ENCODE peak calls at places on chromosomes 7 and 10, in five cellular contexts. R is retinal pigment epithelial cell, C is body of pancreas, T is GM12865, W is dorsolateral prefrontal cortex. N is an unnamed sample.

GRCh38 chr7:98493379-98493778 is 92.5 kb upstream of the BAIAP2L1 start:
- DNase-seq in R (no peak), C (no peak), T (no peak), W (no peak), N (no peak)

GRCh38 chr10:95447733-95448132 is 113.4 kb downstream of the SORBS1 start:
- DNase-seq in C (peak), T (no peak), W (no peak), R (no peak), N (no peak)

GRCh38 chr10:114618722-114619121 is 39.4 kb downstream of the ABLIM1 start:
- DNase-seq in W (no peak), R (no peak), T (no peak), C (no peak), N (no peak)

GRCh38 chr10:72337039-72337629 is 17.6 kb downstream of the DNAJB12 start:
- DNase-seq in R (no peak), C (peak), T (peak), W (peak), N (no peak)

GRCh38 chr7:28179081-28180030 is 1.2 kb downstream of the JAZF1 start:
- DNase-seq in T (peak), R (no peak), C (peak), W (peak), N (no peak)

GRCh38 chr10:25016349-25017246 is at the start of gene THNSL1:
- DNase-seq in T (peak), C (peak), W (peak), R (peak), N (peak)

GRCh38 chr7:55192718-55193117 is 172.4 kb upstream of the LANCL2 start:
- DNase-seq in W (no peak), R (peak), T (no peak), C (no peak), N (no peak)

GRCh38 chr10:1706711-1707110 is 30.6 kb downstream of the ADARB2 start:
- DNase-seq in T (peak), R (no peak), W (no peak), C (no peak), N (no peak)

GRCh38 chr10:124706876-124707516 is 37.2 kb downstream of the FAM53B start:
- DNase-seq in C (no peak), W (no peak), T (no peak), R (no peak), N (no peak)

GRCh38 chr10:117226813-117227451 is 14.0 kb upstream of the SLC18A2 start:
- DNase-seq in W (no peak), T (peak), C (peak), R (no peak), N (no peak)

GRCh38 chr7:7221602-7222038 is 39.3 kb downstream of the C1GALT1 start:
- DNase-seq in T (no peak), R (no peak), W (no peak), C (no peak), N (peak)

GRCh38 chr7:22853674-22854157 is 31.1 kb upstream of the TOMM7 start:
- DNase-seq in T (peak), R (no peak), W (no peak), C (peak), N (no peak)

GRCh38 chr7:84372155-84372621 is 177.6 kb upstream of the SEMA3A start:
- DNase-seq in W (no peak), C (no peak), T (no peak), R (peak), N (peak)

GRCh38 chr10:10233256-10233655 is 784.4 kb upstream of the CELF2 start:
- DNase-seq in W (no peak), T (no peak), R (no peak), C (no peak), N (no peak)

GRCh38 chr7:23299770-23300300 is 696 bp downstream of the MALSU1 start:
- DNase-seq in T (no peak), R (peak), W (no peak), C (no peak), N (no peak)

GRCh38 chr10:133379801-133380666 is 972 bp downstream of the PAOX start:
- DNase-seq in T (no peak), R (no peak), W (no peak), C (no peak), N (no peak)

GRCh38 chr10:8088504-8088903 is 34.0 kb downstream of the GATA3 start:
- DNase-seq in C (no peak), R (no peak), T (peak), W (no peak), N (no peak)

GRCh38 chr10:109919224-109919623 is 4.1 kb downstream of the XPNPEP1 start:
- DNase-seq in R (no peak), T (peak), C (no peak), W (no peak), N (no peak)

GRCh38 chr7:141915565-141915964 is 634 bp upstream of the OR9A4 start:
- DNase-seq in W (no peak), R (no peak), T (no peak), C (peak), N (no peak)

GRCh38 chr7:34596887-34597286 is 61.1 kb upstream of the NPSR1 start:
- DNase-seq in W (no peak), R (no peak), T (no peak), C (no peak), N (no peak)

GRCh38 chr7:20217193-20217948 is at the start of gene MACC1:
- DNase-seq in C (peak), R (no peak), W (no peak), T (peak), N (no peak)

GRCh38 chr7:157548691-157549265 is 212.0 kb downstream of the DNAJB6 start:
- DNase-seq in C (no peak), R (no peak), W (no peak), T (no peak), N (no peak)

GRCh38 chr7:28155964-28156363 is 24.6 kb downstream of the JAZF1 start:
- DNase-seq in W (no peak), R (no peak), C (peak), T (no peak), N (peak)

GRCh38 chr10:75542902-75543301 is 111.5 kb downstream of the LRMDA start:
- DNase-seq in C (peak), R (no peak), W (no peak), T (no peak), N (no peak)

GRCh38 chr10:89022734-89023133 is 32.1 kb downstream of the FAS start:
- DNase-seq in R (peak), W (no peak), T (no peak), C (no peak), N (no peak)

GRCh38 chr7:14286036-14286435 is 296.6 kb upstream of the ETV1 start:
- DNase-seq in C (no peak), W (no peak), T (no peak), R (no peak), N (no peak)

GRCh38 chr10:80161321-80162084 is 29.0 kb downstream of the PLAC9 start:
- DNase-seq in R (no peak), T (no peak), W (peak), C (no peak), N (no peak)

GRCh38 chr10:72013202-72013945 is 49.2 kb downstream of the CHST3 start:
- DNase-seq in W (peak), C (peak), T (no peak), R (no peak), N (no peak)

DNA sequence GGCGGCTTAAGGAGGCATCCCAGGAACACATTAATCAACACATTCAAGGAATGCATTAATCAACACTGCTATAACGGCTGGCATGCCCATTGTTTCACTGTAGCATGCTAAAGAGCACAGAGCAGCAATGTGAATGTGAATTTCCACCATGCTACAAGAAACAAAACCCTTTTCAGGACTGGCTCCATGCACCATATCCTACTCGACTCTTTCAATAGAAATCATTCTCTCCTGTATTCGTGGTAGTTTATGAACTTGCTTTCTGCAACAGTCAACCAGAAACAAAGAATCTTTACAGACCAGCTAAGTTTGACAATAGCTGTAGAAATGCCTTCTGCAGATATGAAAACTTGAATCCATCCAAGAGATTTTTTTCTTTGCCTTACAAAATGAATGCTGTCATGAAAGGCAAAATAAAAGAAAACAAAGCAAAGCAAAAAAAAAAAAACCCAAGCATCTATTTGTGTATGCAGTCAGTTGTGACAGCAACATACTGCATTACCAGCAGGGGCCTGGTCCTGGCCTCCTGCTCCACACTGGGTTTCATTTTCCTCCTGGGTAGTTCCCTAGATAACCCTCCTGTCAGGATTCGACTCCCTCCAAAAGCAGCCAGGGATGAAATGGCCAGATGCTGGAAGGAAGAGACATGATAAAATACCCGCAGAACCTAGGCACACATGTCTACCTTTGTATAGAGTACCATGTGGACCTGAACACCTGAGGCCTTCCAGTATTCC is 148.8 kb downstream of the NRCAM start:
- DNase-seq in W (no peak), C (no peak), T (no peak), R (no peak), N (no peak)
- TF ChIP-seq CTCF in W (no peak), C (no peak), T (no peak), R (no peak), N (peak)

GRCh38 chr10:112653851-112654250 is 206.8 kb downstream of the VTI1A start:
- DNase-seq in R (no peak), T (no peak), W (no peak), C (no peak), N (no peak)

GRCh38 chr10:112650588-112651030 is 203.6 kb downstream of the VTI1A start:
- DNase-seq in W (no peak), C (no peak), R (no peak), T (no peak), N (no peak)

GRCh38 chr10:112653215-112653614 is 206.2 kb downstream of the VTI1A start:
- DNase-seq in T (no peak), W (no peak), C (no peak), R (no peak), N (no peak)

GRCh38 chr10:112654794-112655193 is 207.8 kb downstream of the VTI1A start:
- DNase-seq in W (no peak), R (no peak), T (no peak), C (no peak), N (no peak)

DNA sequence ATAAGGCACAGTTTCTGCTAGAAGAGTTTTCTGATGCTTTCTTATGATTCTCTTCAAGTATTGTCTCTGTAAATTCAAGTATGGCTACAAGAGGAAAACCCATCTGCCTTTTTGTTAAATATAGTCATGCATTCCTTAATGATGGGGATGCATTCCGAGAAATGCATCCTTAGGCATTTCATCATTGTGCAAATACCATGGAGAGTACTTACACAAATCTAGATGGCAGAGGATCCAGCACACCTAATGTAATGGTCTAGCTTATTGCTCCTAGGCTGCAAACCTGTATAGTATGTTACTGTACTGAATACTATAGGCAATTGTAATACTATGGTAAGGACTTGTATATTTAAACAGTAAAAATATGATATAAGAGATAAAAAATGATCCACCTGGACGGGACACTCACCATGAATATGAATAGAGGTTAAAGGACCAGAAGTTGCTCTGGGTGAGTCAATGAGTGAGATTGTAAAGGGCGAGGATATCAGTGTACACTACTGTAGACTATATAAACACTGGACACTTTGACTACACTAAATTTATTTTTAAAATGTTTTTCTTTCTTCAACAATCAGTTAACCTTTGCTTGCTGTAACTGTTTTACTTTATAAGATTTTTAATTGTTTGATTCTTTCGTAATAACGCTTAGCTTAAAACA is 202.6 kb downstream of the VTI1A start:
- DNase-seq in W (no peak), R (no peak), C (no peak), T (no peak), N (no peak)
- H3K4me3 ChIP-seq in W (no peak), R (no peak), C (no peak), T (no peak), N (no peak)

DNA sequence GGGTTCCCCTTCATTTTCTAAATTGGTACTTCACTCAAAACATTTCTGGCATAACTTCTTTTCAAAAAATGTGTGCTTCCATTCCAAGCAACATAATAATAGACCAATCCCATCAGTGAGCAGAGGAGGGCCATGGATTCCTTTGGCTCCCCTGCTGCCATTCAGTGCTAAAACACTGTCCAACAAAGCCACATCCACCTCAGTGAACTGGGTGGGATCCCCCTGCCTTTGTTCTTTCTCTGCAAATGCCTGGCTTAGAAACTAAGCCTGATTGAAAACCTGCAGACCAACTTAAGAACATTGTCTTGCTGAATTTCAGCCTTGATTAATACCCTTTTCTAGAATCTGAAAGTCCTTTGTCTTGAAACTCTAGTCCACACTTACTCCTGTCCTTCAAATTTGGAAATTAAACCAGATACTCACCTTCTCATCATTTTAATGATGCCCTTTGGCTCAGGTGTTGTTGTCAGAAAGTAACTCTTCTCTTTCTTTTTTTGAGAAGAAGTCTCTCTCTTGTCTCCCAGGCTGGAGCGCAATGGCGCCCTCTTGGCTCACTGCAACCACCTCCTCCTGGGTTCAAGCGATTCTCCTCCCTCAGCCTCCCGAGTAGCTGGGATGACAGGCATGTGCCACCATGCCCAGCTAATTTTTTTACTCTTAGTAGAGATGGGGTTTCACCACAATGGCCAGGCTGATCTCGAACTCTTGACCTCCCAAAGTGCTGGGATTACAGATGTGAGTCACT is 132.3 kb downstream of the PLXNA4 start:
- DNase-seq in W (no peak), T (no peak), C (no peak), R (no peak), N (no peak)
- TF ChIP-seq CTCF in W (no peak), T (no peak), C (no peak), R (no peak), N (peak)

GRCh38 chr7:151406886-151407583 is 2.8 kb downstream of the WDR86 start:
- DNase-seq in C (no peak), T (no peak), R (no peak), W (no peak), N (no peak)
- H3K4me3 ChIP-seq in C (no peak), T (no peak), R (no peak), W (no peak), N (no peak)

GRCh38 chr7:17057143-17057509 is 175.3 kb upstream of the AGR3 start:
- DNase-seq in R (no peak), W (no peak), C (no peak), T (no peak), N (no peak)

GRCh38 chr7:17060051-17060450 is 178.3 kb upstream of the AGR3 start:
- DNase-seq in W (no peak), R (no peak), C (no peak), T (no peak), N (no peak)

GRCh38 chr7:17058568-17058967 is 176.8 kb upstream of the AGR3 start:
- DNase-seq in T (no peak), W (no peak), R (no peak), C (no peak), N (no peak)

GRCh38 chr7:17061443-17061842 is 179.7 kb upstream of the AGR3 start:
- DNase-seq in C (no peak), W (no peak), T (no peak), R (no peak), N (no peak)

GRCh38 chr7:17062433-17063383 is 180.9 kb upstream of the AGR3 start:
- DNase-seq in W (no peak), C (no peak), T (no peak), R (no peak), N (no peak)
- TF ChIP-seq CTCF in W (no peak), C (peak), T (no peak), R (peak), N (peak)

GRCh38 chr7:44982970-44983369 is 4.2 kb upstream of the MYO1G start:
- DNase-seq in W (no peak), C (no peak), R (no peak), T (no peak), N (no peak)

GRCh38 chr7:44985033-44985695 is 6.3 kb upstream of the MYO1G start:
- DNase-seq in T (no peak), R (no peak), C (no peak), W (no peak), N (no peak)

GRCh38 chr7:44985900-44986217 is 7.0 kb upstream of the MYO1G start:
- DNase-seq in W (no peak), R (no peak), T (no peak), C (no peak), N (no peak)

GRCh38 chr7:44983742-44984477 is 5.1 kb upstream of the MYO1G start:
- DNase-seq in R (no peak), C (no peak), T (no peak), W (no peak), N (no peak)

DNA sequence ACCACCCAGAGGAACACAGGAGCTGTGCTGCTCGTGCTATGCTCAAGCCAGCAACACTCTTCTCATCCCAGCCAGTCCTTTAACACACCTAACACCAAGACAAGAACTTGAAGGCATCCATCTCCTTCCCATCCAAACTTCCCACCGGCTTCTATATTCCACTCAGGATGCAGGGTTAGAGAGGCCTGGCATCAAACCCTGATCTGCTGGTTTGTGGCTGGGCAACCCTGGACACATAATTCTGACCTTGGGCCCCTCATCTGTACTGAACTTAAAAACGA is 5.6 kb upstream of the MYO1G start:
- DNase-seq in C (no peak), T (no peak), W (no peak), R (no peak), N (no peak)
- H3K4me3 ChIP-seq in C (no peak), T (peak), W (no peak), R (peak), N (no peak)

GRCh38 chr7:11714676-11715075 is 117.3 kb downstream of the THSD7A start:
- DNase-seq in R (no peak), T (no peak), W (no peak), C (no peak), N (no peak)
- TF ChIP-seq CTCF in R (no peak), T (no peak), W (no peak), C (no peak), N (no peak)

GRCh38 chr10:23693398-23693797 is 254.5 kb downstream of the OTUD1 start:
- DNase-seq in T (no peak), R (no peak), W (peak), C (no peak), N (no peak)

GRCh38 chr10:23694921-23695824 is 256.3 kb downstream of the OTUD1 start:
- DNase-seq in C (no peak), T (no peak), W (no peak), R (no peak), N (no peak)

GRCh38 chr10:23695825-23696420 is 257.0 kb downstream of the OTUD1 start:
- DNase-seq in R (no peak), C (no peak), T (no peak), W (no peak), N (no peak)

GRCh38 chr10:23693895-23694294 is 255.0 kb downstream of the OTUD1 start:
- DNase-seq in T (no peak), W (no peak), R (no peak), C (no peak), N (no peak)

DNA sequence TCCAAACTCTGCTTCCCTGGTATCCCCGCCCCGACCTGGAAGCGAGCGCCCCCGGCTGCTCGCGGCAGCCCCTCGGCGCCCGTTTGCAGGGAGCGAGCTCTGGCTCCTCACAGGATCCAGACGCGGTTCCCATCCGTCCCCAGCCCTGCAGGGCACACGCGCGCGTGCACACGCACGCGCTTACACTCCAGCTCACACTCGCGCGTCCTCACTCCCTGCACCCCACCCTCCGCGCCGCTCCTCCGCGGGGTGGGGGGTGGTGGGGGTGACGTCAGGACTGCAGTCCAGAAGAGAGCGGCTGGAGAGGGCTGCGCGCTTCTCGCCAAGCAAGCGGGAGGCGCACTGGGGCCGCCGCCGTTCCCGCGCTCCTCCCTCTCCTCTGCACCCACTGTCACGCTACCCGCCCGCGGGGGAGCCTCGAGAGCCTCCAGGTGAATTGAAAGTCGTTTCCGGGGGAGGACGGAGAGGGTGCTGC is 255.6 kb downstream of the OTUD1 start:
- DNase-seq in R (no peak), W (no peak), T (no peak), C (no peak), N (no peak)
- H3K4me3 ChIP-seq in R (no peak), W (peak), T (no peak), C (no peak), N (no peak)

N was measured in epithelial cell of proximal tubule.